ENCODE peak calls at places on chromosomes 5 and 9, in five cellular contexts. H is left ventricle myocardium inferior, A is RWPE2, S is kidney epithelial cell, W is astrocyte of the cerebellum. L is an unnamed sample.

GRCh38 chr9:128912270-128912853 is 8.4 kb upstream of the PHYHD1 start:
- DNase-seq in H (no peak), A (peak), S (peak), W (peak), L (peak)

GRCh38 chr5:168023190-168023589 is 268.3 kb upstream of the WWC1 start:
- DNase-seq in H (peak), A (no peak), S (no peak), W (no peak), L (no peak)

GRCh38 chr9:25397746-25398145 is 280.5 kb downstream of the TUSC1 start:
- DNase-seq in H (no peak), A (no peak), S (no peak), W (no peak), L (no peak)

GRCh38 chr5:92969191-92969780 is 611.7 kb downstream of the NR2F1-AS1 start:
- DNase-seq in H (no peak), A (no peak), S (no peak), W (no peak), L (no peak)

GRCh38 chr5:143384865-143385657 is 18.4 kb downstream of the NR3C1 start:
- DNase-seq in H (no peak), A (no peak), S (no peak), W (no peak), L (no peak)

GRCh38 chr9:36141288-36141687 is 4.8 kb downstream of the GLIPR2 start:
- DNase-seq in H (no peak), A (no peak), S (no peak), W (no peak), L (no peak)

GRCh38 chr9:3447143-3447542 is 78.7 kb downstream of the RFX3 start:
- DNase-seq in H (no peak), A (no peak), S (no peak), W (no peak), L (no peak)

GRCh38 chr5:175718401-175719108 is 60.7 kb downstream of the HRH2 start:
- DNase-seq in H (peak), A (peak), S (no peak), W (no peak), L (no peak)

GRCh38 chr9:25681270-25681669 is 3.0 kb upstream of the TUSC1 start:
- DNase-seq in H (no peak), A (no peak), S (no peak), W (peak), L (no peak)

GRCh38 chr5:172903790-172904189 is 55.4 kb upstream of the RPL26L1 start:
- DNase-seq in H (no peak), A (peak), S (peak), W (no peak), L (peak)

GRCh38 chr5:102089883-102090282 is 206.2 kb downstream of the SLCO4C1 start:
- DNase-seq in H (no peak), A (no peak), S (no peak), W (no peak), L (no peak)

GRCh38 chr9:126375386-126375785 is 48.8 kb downstream of the MVB12B start:
- DNase-seq in H (no peak), A (no peak), S (no peak), W (no peak), L (no peak)

GRCh38 chr9:115106642-115107041 is 11.3 kb downstream of the TNC start:
- DNase-seq in H (no peak), A (no peak), S (no peak), W (no peak), L (no peak)

GRCh38 chr5:52854949-52855348 is 67.2 kb downstream of the ITGA1 start:
- DNase-seq in H (no peak), A (no peak), S (no peak), W (no peak), L (no peak)

GRCh38 chr5:168195110-168195509 is 96.3 kb upstream of the WWC1 start:
- DNase-seq in H (no peak), A (no peak), S (no peak), W (no peak), L (no peak)

GRCh38 chr5:74693176-74693575 is 8.1 kb downstream of the HEXB start:
- DNase-seq in H (no peak), A (no peak), S (no peak), W (no peak), L (no peak)

GRCh38 chr5:141855265-141856029 is 22.8 kb downstream of the PCDH1 start:
- DNase-seq in H (peak), A (no peak), S (no peak), W (no peak), L (no peak)

GRCh38 chr5:180234271-180234670 is 25.3 kb upstream of the RASGEF1C start:
- DNase-seq in H (no peak), A (no peak), S (no peak), W (no peak), L (no peak)

GRCh38 chr9:133045132-133045531 is 14.3 kb downstream of the GTF3C5 start:
- DNase-seq in H (no peak), A (no peak), S (no peak), W (no peak), L (no peak)

DNA sequence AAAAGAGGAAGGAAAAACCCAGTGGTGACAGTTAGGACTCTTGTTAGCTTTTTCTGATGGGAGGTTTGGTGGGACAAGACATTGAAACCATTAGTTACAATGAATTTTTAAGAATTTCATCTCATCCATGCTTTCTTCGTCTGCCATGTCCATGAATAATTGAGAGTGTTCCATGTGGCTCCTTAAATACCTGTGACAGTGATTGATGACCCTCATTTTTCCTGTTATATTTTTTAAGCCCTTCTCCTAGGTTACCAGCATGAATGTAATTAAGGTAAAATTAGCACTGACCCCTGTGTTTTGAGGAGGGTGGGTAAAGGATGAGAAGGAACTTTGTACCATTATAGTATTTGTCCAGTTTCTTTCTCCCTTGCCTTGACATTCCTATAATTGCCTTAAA is 23.5 kb upstream of the PHF2 start:
- DNase-seq in H (no peak), A (no peak), S (no peak), W (no peak), L (no peak)
- H3K4me3 ChIP-seq in H (no peak), A (no peak), S (no peak), W (no peak), L (no peak)

GRCh38 chr5:80246995-80247729 is 8.7 kb downstream of the SERINC5 start:
- DNase-seq in H (peak), A (peak), S (peak), W (peak), L (peak)
- H3K4me3 ChIP-seq in H (peak), A (peak), S (no peak), W (no peak), L (peak)

GRCh38 chr5:34682926-34683623 is 26.9 kb downstream of the RAI14 start:
- DNase-seq in H (no peak), A (no peak), S (peak), W (peak), L (peak)
- H3K4me3 ChIP-seq in H (no peak), A (no peak), S (no peak), W (no peak), L (no peak)

DNA sequence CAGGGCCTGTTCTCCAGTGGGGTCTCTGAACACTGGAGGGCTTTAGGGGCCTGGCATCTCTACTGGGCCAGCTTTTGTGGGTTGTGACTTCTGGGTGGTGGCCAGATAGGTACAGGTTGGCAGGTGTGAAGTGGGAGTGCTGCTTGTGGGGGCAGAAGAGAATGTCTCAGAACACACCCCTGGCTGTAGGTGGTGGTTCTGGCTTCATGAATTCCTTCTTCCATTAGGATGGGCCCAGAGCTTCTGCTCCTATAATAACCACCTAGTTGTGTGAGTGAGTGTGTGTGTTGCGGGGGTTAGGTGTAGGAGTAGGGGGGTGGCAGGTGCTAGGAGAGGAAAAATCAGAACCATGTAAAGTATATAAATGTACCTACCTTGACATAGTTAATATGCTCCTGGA is 1.6 kb downstream of the PDZD2 start:
- DNase-seq in H (no peak), A (no peak), S (no peak), W (no peak), L (no peak)
- H3K4me3 ChIP-seq in H (peak), A (no peak), S (no peak), W (no peak), L (no peak)

GRCh38 chr9:93962041-93962440 is 6.9 kb upstream of the BARX1 start:
- DNase-seq in H (no peak), A (no peak), S (no peak), W (no peak), L (no peak)

GRCh38 chr9:93960971-93961841 is 6.1 kb upstream of the BARX1 start:
- DNase-seq in H (no peak), A (no peak), S (no peak), W (no peak), L (no peak)

GRCh38 chr9:93959739-93960154 is 4.6 kb upstream of the BARX1 start:
- DNase-seq in H (no peak), A (no peak), S (no peak), W (no peak), L (no peak)

GRCh38 chr9:93958875-93959682 is 3.9 kb upstream of the BARX1 start:
- DNase-seq in H (no peak), A (no peak), S (no peak), W (no peak), L (no peak)

DNA sequence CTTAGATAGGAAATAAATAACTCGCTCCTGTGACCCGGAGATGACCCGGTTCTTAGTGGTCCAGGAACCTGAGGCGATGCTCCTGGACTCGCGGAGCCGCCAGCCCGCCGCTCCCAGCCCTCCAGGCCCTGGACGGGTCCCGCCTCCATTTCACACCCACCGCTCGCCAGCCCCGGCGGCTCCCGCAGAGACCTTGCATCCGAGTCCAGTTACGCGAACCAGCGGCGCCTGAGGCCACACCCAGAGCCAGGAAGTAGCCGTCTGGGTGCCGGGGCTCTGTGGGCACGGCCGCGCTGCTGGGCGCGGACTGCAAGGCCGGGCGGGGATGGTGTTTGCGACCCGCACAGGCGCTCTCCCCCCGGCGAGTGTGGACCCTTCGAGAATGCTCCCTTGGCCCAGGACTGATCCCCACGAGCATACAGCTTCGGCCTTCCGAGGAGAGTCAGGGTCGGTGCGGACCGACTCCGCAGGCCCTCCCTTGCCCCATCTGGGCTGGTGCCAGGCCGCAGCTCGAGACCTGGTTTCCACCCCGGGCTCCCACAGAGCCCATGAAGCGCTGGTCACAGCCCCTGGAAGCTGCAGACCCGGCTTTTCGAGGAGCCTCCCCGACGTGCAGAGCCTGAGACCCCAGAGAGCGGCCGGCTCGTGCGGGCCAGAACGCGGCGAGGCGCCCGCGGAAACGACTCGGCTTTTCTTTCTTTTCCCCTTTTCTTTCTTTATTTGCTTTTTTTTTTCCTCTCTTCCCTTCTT is 5.2 kb upstream of the BARX1 start:
- DNase-seq in H (no peak), A (no peak), S (no peak), W (no peak), L (no peak)
- H3K4me3 ChIP-seq in H (peak), A (no peak), S (no peak), W (no peak), L (no peak)

DNA sequence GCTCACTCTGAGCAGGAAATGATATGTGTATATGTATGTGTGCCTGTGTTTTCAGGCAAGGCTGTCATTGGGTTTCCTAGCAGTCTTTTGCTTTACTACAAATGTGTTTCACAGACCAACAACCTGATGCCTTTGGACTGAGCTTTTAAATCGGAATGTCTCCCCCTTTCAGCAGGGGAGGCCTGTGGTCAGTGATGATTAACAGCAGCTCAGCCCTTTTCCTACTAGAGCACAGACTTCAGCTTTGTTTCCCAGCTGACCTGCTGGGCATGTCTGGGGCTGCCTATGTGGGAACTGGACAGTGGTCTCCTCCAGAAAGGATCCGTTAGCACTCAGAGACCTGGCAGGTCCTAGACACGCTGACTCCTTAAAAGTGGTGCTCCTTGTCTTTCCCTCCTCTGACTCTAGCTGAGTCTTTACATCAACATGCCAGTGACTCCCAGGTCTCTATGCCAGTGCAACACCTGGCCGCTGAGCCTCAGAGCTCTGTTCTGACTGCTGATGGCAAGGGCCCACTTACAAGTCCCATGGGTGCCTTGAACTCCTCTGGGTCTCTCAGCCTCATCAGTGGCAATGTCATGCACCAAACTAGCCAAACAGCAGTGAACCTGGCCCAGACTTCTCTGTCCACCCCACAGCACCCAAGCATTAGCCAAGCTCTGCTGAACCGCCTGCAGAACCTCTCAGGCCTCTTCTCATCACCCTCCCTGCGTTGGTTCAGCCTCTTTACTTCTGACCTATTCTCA is 7.7 kb downstream of the MACROH2A1 start:
- DNase-seq in H (no peak), A (no peak), S (peak), W (peak), L (no peak)
- H3K4me3 ChIP-seq in H (no peak), A (no peak), S (no peak), W (no peak), L (no peak)

L was measured in epithelial cell of proximal tubule.